ENCODE peak calls at places on chromosomes 1 and 21, in seven cellular contexts. Y, J, O, H, M, E and I are unnamed samples.
A peak's percentile ranks its signal among the peaks of the same experiment; 100 is the strongest.

GRCh38 chr1:248816042-248816851 is 9.5 kb downstream of the SH3BP5L start:
- DNase-seq in Y (no peak), J (no peak), O (no peak), H (no peak), M (no peak), E (no peak), I (no peak)

GRCh38 chr1:14190508-14190907 is 408.0 kb upstream of the KAZN start:
- DNase-seq in Y (no peak), J (no peak), O (no peak), H (no peak), M (no peak), E (peak; percentile 15), I (no peak)

GRCh38 chr1:21546122-21546825 is 37.1 kb downstream of the ALPL start:
- DNase-seq in Y (no peak), J (no peak), O (no peak), H (no peak), M (no peak), E (no peak), I (no peak)

GRCh38 chr1:218658294-218658693 is 313.2 kb downstream of the TGFB2 start:
- DNase-seq in Y (no peak), J (no peak), O (no peak), H (no peak), M (no peak), E (peak; percentile 55), I (no peak)

GRCh38 chr21:36330904-36331303 is 10.9 kb downstream of the MORC3 start:
- DNase-seq in Y (no peak), J (no peak), O (peak; percentile 68), H (peak; percentile 33), M (no peak), E (peak; percentile 49), I (peak; percentile 1)

GRCh38 chr1:226820935-226821718 is 49.3 kb upstream of the PSEN2 start:
- DNase-seq in Y (peak; percentile 56), J (no peak), O (peak; percentile 96), H (peak; percentile 91), M (no peak), E (peak; percentile 97), I (no peak)

GRCh38 chr1:3515774-3516480 is 61.5 kb downstream of the ARHGEF16 start:
- DNase-seq in Y (no peak), J (no peak), O (no peak), H (no peak), M (no peak), E (peak; percentile 54), I (no peak)

GRCh38 chr1:172356620-172357019 is 63.9 kb upstream of the C1orf105 start:
- DNase-seq in Y (no peak), J (no peak), O (peak; percentile 30), H (no peak), M (no peak), E (peak; percentile 69), I (no peak)

GRCh38 chr1:230289350-230289644 is 136.8 kb downstream of the PGBD5 start:
- DNase-seq in Y (no peak), J (no peak), O (no peak), H (no peak), M (no peak), E (no peak), I (no peak)

GRCh38 chr1:89965203-89965900 is 29.6 kb upstream of the ZNF326 start:
- DNase-seq in Y (no peak), J (no peak), O (peak; percentile 85), H (no peak), M (no peak), E (no peak), I (no peak)

GRCh38 chr1:116375884-116376733 is 3.1 kb downstream of the ATP1A1 start:
- DNase-seq in Y (peak; percentile 85), J (no peak), O (peak; percentile 85), H (peak; percentile 89), M (no peak), E (peak; percentile 88), I (peak; percentile 9)

GRCh38 chr1:2025491-2025981 is 6.4 kb downstream of the GABRD start:
- DNase-seq in Y (no peak), J (no peak), O (peak; percentile 11), H (no peak), M (no peak), E (no peak), I (no peak)

GRCh38 chr1:204319027-204319426 is 40.7 kb downstream of the PLEKHA6 start:
- DNase-seq in Y (no peak), J (no peak), O (no peak), H (no peak), M (no peak), E (no peak), I (no peak)

GRCh38 chr1:17328855-17329254 is 20.9 kb downstream of the PADI4 start:
- DNase-seq in Y (no peak), J (no peak), O (no peak), H (no peak), M (no peak), E (no peak), I (no peak)

GRCh38 chr1:245262876-245263625 is 108.3 kb downstream of the KIF26B start:
- DNase-seq in Y (no peak), J (no peak), O (no peak), H (no peak), M (no peak), E (no peak), I (no peak)

GRCh38 chr21:45014747-45015468 is 59.5 kb upstream of the ADARB1 start:
- DNase-seq in Y (peak; percentile 28), J (no peak), O (no peak), H (no peak), M (no peak), E (no peak), I (no peak)

GRCh38 chr1:2534775-2535387 is 4.8 kb upstream of the HES5 start:
- DNase-seq in Y (peak; percentile 76), J (no peak), O (peak; percentile 29), H (no peak), M (no peak), E (peak; percentile 50), I (no peak)

GRCh38 chr1:226545806-226546596 is 2.6 kb upstream of the STUM start:
- DNase-seq in Y (no peak), J (no peak), O (no peak), H (no peak), M (no peak), E (no peak), I (no peak)

GRCh38 chr1:198416276-198416675 is 124.2 kb downstream of the ATP6V1G3 start:
- DNase-seq in Y (no peak), J (no peak), O (peak; percentile 39), H (no peak), M (no peak), E (peak; percentile 37), I (no peak)

GRCh38 chr1:93591291-93591832 is 90.3 kb downstream of the BCAR3 start:
- DNase-seq in Y (no peak), J (no peak), O (no peak), H (no peak), M (no peak), E (no peak), I (no peak)

GRCh38 chr1:89959070-89959654 is 35.7 kb upstream of the ZNF326 start:
- DNase-seq in Y (no peak), J (no peak), O (no peak), H (no peak), M (no peak), E (no peak), I (no peak)

GRCh38 chr1:29505537-29506220 is 269.4 kb downstream of the PTPRU start:
- DNase-seq in Y (no peak), J (no peak), O (no peak), H (no peak), M (no peak), E (no peak), I (no peak)

GRCh38 chr1:198183605-198184004 is 26.8 kb downstream of the NEK7 start:
- DNase-seq in Y (no peak), J (no peak), O (no peak), H (no peak), M (no peak), E (no peak), I (no peak)

GRCh38 chr1:69567847-69568434 is at the start of gene LRRC7:
- DNase-seq in Y (no peak), J (no peak), O (peak; percentile 6), H (no peak), M (peak; percentile 40), E (no peak), I (peak; percentile 21)

GRCh38 chr1:209268479-209268878 is 315.0 kb upstream of the CAMK1G start:
- DNase-seq in Y (no peak), J (no peak), O (no peak), H (no peak), M (no peak), E (no peak), I (no peak)

GRCh38 chr1:14071581-14071980 is 371.6 kb downstream of the PRDM2 start:
- DNase-seq in Y (no peak), J (no peak), O (no peak), H (no peak), M (no peak), E (no peak), I (no peak)

GRCh38 chr1:245156736-245157505 is 2.1 kb downstream of the KIF26B start:
- DNase-seq in Y (no peak), J (no peak), O (peak; percentile 6), H (no peak), M (no peak), E (peak; percentile 57), I (no peak)

GRCh38 chr1:87141556-87141955 is 187.1 kb upstream of the LMO4 start:
- DNase-seq in Y (no peak), J (no peak), O (no peak), H (no peak), M (no peak), E (no peak), I (no peak)

GRCh38 chr1:178037510-178038253 is 56.2 kb upstream of the RASAL2 start:
- DNase-seq in Y (peak; percentile 92), J (no peak), O (peak; percentile 82), H (peak; percentile 74), M (peak; percentile 49), E (peak; percentile 76), I (peak; percentile 56)

GRCh38 chr1:111251570-111251969 is 24.1 kb downstream of the CHI3L2 start:
- DNase-seq in Y (no peak), J (no peak), O (no peak), H (no peak), M (no peak), E (no peak), I (no peak)

GRCh38 chr1:201259476-201260235 is 23.6 kb upstream of the PKP1 start:
- DNase-seq in Y (no peak), J (no peak), O (no peak), H (no peak), M (no peak), E (peak; percentile 33), I (no peak)

GRCh38 chr1:183457449-183457848 is 14.8 kb upstream of the SMG7 start:
- DNase-seq in Y (no peak), J (no peak), O (no peak), H (no peak), M (no peak), E (no peak), I (no peak)